ENCODE peak calls at places on chromosomes 11 and 22, in seven cellular contexts. J, B, Z, A, D, U and O are unnamed samples.

GRCh38 chr22:37189011-37189466 is 992 bp upstream of the C1QTNF6 start:
- DNase-seq in J (no peak), B (no peak), Z (peak), A (no peak), D (no peak), U (no peak), O (no peak)

GRCh38 chr11:76153609-76153949 is 52.7 kb downstream of the WNT11 start:
- DNase-seq in J (no peak), B (no peak), Z (no peak), A (no peak), D (no peak), U (no peak), O (no peak)

GRCh38 chr22:21012446-21013407 is 2.2 kb upstream of the P2RX6 start:
- DNase-seq in J (no peak), B (no peak), Z (no peak), A (no peak), D (no peak), U (no peak), O (peak)

GRCh38 chr11:2766166-2766565 is 66.4 kb upstream of the KCNQ1OT1 start:
- DNase-seq in J (no peak), B (no peak), Z (no peak), A (peak), D (no peak), U (no peak), O (peak)

GRCh38 chr11:2583605-2583958 is 116.2 kb downstream of the KCNQ1OT1 start:
- DNase-seq in J (peak), B (no peak), Z (no peak), A (no peak), D (no peak), U (no peak), O (peak)

GRCh38 chr11:125163431-125164011 is 1.0 kb upstream of the PKNOX2 start:
- DNase-seq in J (no peak), B (no peak), Z (no peak), A (no peak), D (peak), U (no peak), O (no peak)

GRCh38 chr11:47941907-47942558 is 38.3 kb upstream of the PTPRJ start:
- DNase-seq in J (no peak), B (no peak), Z (no peak), A (no peak), D (no peak), U (no peak), O (no peak)

GRCh38 chr11:109034341-109034696 is 369.4 kb downstream of the DDX10 start:
- DNase-seq in J (no peak), B (no peak), Z (no peak), A (peak), D (no peak), U (no peak), O (no peak)

GRCh38 chr11:128054323-128054910 is 532.9 kb downstream of the ETS1 start:
- DNase-seq in J (no peak), B (no peak), Z (no peak), A (no peak), D (no peak), U (no peak), O (no peak)

GRCh38 chr22:20807315-20807752 is 33.4 kb downstream of the SERPIND1 start:
- DNase-seq in J (no peak), B (no peak), Z (peak), A (no peak), D (no peak), U (no peak), O (no peak)

GRCh38 chr11:70825893-70826540 is 426.4 kb downstream of the SHANK2 start:
- DNase-seq in J (no peak), B (no peak), Z (no peak), A (no peak), D (no peak), U (no peak), O (no peak)

GRCh38 chr11:47415949-47416472 is 7.6 kb downstream of the SLC39A13 start:
- DNase-seq in J (peak), B (peak), Z (peak), A (peak), D (peak), U (peak), O (no peak)

GRCh38 chr11:1937616-1938342 is 9.4 kb upstream of the MRPL23 start:
- DNase-seq in J (no peak), B (no peak), Z (no peak), A (no peak), D (peak), U (no peak), O (peak)

GRCh38 chr11:61697093-61697492 is 16.9 kb downstream of the DAGLA start:
- DNase-seq in J (no peak), B (peak), Z (no peak), A (no peak), D (no peak), U (peak), O (no peak)

GRCh38 chr22:46075764-46076531 is 74.4 kb upstream of the PPARA start:
- DNase-seq in J (peak), B (peak), Z (no peak), A (no peak), D (peak), U (no peak), O (peak)

GRCh38 chr11:1640076-1640946 is 10.7 kb downstream of the KRTAP5-5 start:
- DNase-seq in J (peak), B (peak), Z (no peak), A (no peak), D (peak), U (no peak), O (peak)

GRCh38 chr11:59758638-59759037 is 3.5 kb downstream of the STX3 start:
- DNase-seq in J (no peak), B (no peak), Z (no peak), A (no peak), D (no peak), U (no peak), O (no peak)

GRCh38 chr22:48858121-48858520 is 969.6 kb downstream of the BRD1 start:
- DNase-seq in J (no peak), B (no peak), Z (no peak), A (no peak), D (peak), U (no peak), O (no peak)

GRCh38 chr11:71131861-71132260 is 120.5 kb downstream of the SHANK2 start:
- DNase-seq in J (no peak), B (peak), Z (no peak), A (no peak), D (no peak), U (no peak), O (peak)

GRCh38 chr11:134407321-134407828 is 4.7 kb downstream of the B3GAT1 start:
- DNase-seq in J (peak), B (no peak), Z (no peak), A (no peak), D (no peak), U (no peak), O (no peak)

GRCh38 chr11:128890216-128890542 is 977 bp upstream of the KCNJ5 start:
- DNase-seq in J (no peak), B (no peak), Z (no peak), A (no peak), D (no peak), U (no peak), O (no peak)

GRCh38 chr11:46489668-46490560 is 98.3 kb upstream of the CHRM4 start:
- DNase-seq in J (no peak), B (no peak), Z (peak), A (no peak), D (no peak), U (no peak), O (no peak)

GRCh38 chr22:46004105-46004866 is 27.3 kb upstream of the WNT7B start:
- DNase-seq in J (no peak), B (no peak), Z (no peak), A (no peak), D (peak), U (no peak), O (peak)

GRCh38 chr11:46693597-46694012 is 6.8 kb downstream of the ARHGAP1 start:
- DNase-seq in J (no peak), B (no peak), Z (no peak), A (no peak), D (no peak), U (no peak), O (no peak)

GRCh38 chr11:5618807-5619206 is 6.0 kb upstream of the TRIM34 start:
- DNase-seq in J (no peak), B (no peak), Z (no peak), A (no peak), D (no peak), U (no peak), O (no peak)

GRCh38 chr11:134915212-134915611 is 503.2 kb upstream of the B3GAT1 start:
- DNase-seq in J (no peak), B (no peak), Z (no peak), A (no peak), D (peak), U (no peak), O (no peak)

GRCh38 chr11:7046474-7046873 is 26.2 kb downstream of the NLRP14 start:
- DNase-seq in J (no peak), B (no peak), Z (no peak), A (no peak), D (no peak), U (no peak), O (no peak)

GRCh38 chr11:28760676-28761390 is 652.6 kb downstream of the METTL15 start:
- DNase-seq in J (no peak), B (no peak), Z (no peak), A (no peak), D (no peak), U (no peak), O (no peak)

GRCh38 chr11:129846508-129847335 is 31.1 kb downstream of the TMEM45B start:
- DNase-seq in J (no peak), B (no peak), Z (no peak), A (no peak), D (no peak), U (no peak), O (no peak)

GRCh38 chr11:57597971-57598830 is 716 bp downstream of the SERPING1 start:
- DNase-seq in J (peak), B (peak), Z (no peak), A (no peak), D (peak), U (peak), O (peak)

GRCh38 chr11:12377824-12378593 is 638 bp downstream of the PARVA start:
- DNase-seq in J (peak), B (peak), Z (peak), A (peak), D (peak), U (peak), O (no peak)

GRCh38 chr22:30636226-30637077 is 871 bp downstream of the SLC35E4 start:
- DNase-seq in J (peak), B (no peak), Z (no peak), A (no peak), D (no peak), U (peak), O (peak)

GRCh38 chr11:45150301-45150700 is 3.9 kb downstream of the PRDM11 start:
- DNase-seq in J (no peak), B (peak), Z (no peak), A (no peak), D (no peak), U (no peak), O (peak)

GRCh38 chr22:22802346-22802970 is 85.2 kb upstream of the IGLL5 start:
- DNase-seq in J (no peak), B (no peak), Z (no peak), A (peak), D (no peak), U (no peak), O (no peak)

GRCh38 chr11:78459738-78460137 is 42.1 kb upstream of the GAB2 start:
- DNase-seq in J (no peak), B (no peak), Z (no peak), A (no peak), D (no peak), U (no peak), O (no peak)

GRCh38 chr11:86811637-86812321 is 11.4 kb downstream of the PRSS23 start:
- DNase-seq in J (peak), B (no peak), Z (peak), A (no peak), D (no peak), U (no peak), O (no peak)

GRCh38 chr11:37087650-37088572 is 489.9 kb upstream of the RAG2 start:
- DNase-seq in J (no peak), B (no peak), Z (no peak), A (no peak), D (no peak), U (no peak), O (no peak)

GRCh38 chr11:110782616-110783015 is 70.4 kb upstream of the ARHGAP20 start:
- DNase-seq in J (no peak), B (no peak), Z (no peak), A (no peak), D (no peak), U (no peak), O (no peak)

GRCh38 chr11:66311965-66312548 is 4.8 kb downstream of the CD248 start:
- DNase-seq in J (peak), B (peak), Z (peak), A (peak), D (peak), U (peak), O (peak)
- TF ChIP-seq CTCF in J (peak), B (peak), Z (peak), A (peak), D (peak), U (peak), O (peak)

GRCh38 chr22:28174509-28174908 is 255.5 kb upstream of the PITPNB start:
- DNase-seq in J (no peak), B (no peak), Z (no peak), A (no peak), D (no peak), U (no peak), O (no peak)
- TF ChIP-seq POLR2A in J (no peak), B (no peak), Z (no peak), A (no peak), D (no peak), U (no peak), O (no peak)

GRCh38 chr11:205221-206001 is 1.8 kb downstream of the BET1L start:
- DNase-seq in J (peak), B (no peak), Z (no peak), A (no peak), D (peak), U (peak), O (no peak)
- TF ChIP-seq POLR2AphosphoS5 in J (no peak), B (no peak), Z (no peak), A (no peak), D (no peak), U (no peak), O (no peak)

GRCh38 chr11:107651672-107652071 is 60.2 kb downstream of the SLN start:
- DNase-seq in J (no peak), B (no peak), Z (peak), A (no peak), D (no peak), U (no peak), O (no peak)
- TF ChIP-seq CTCF in J (no peak), B (no peak), Z (peak), A (no peak), D (no peak), U (no peak), O (no peak)

DNA sequence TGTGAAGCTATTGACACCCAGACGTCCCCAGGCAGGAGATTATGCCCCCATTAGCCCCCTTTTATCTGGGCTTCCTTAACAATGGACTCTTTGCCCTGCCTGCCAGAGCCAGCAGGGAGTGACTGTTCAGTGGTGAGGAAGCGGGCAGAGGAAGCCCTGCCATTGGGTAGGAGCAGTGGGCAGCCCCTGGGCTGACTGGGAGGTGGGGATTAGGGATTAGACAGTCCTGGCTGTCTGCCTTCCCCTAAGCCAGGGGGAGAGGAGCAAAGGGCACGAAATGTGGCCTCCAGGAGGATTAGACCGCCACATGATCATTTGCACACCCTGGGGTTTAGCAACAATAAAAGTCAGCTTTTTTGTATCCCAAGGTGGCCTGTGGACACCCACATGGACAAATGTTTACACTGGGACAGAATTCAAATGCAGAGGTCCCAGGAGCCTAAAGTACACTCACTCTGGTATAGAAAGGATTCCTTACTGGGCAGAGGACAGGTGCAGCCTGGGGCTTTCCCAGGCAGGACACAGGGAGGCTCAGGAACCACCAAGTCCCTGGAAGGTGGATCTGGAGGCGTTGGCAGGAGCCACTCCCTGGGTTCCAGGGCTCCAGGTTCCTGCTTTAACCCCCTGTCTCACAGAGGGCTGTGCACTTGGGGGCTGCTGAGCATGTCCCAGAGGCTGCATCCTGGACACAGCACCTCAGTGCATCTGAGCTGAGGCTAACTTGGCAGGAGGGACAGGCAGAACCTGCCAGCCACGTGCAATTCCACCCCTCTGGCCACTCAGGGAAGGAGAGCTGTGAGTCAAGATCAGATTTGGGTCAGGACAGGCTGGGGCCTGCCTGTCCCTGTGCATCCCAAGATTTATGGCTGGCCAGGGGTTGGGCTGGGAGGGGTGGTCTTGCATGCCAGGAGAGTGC is 2.1 kb downstream of the PNPLA3 start:
- DNase-seq in J (no peak), B (no peak), Z (no peak), A (no peak), D (no peak), U (peak), O (no peak)
- TF ChIP-seq POLR2A in J (no peak), B (no peak), Z (no peak), A (no peak), D (no peak), U (no peak), O (no peak)